ENCODE peak calls at places on chromosomes 1 and 21, in nine cellular contexts. H is ascending aorta, Y is foreskin fibroblast, Z is spleen, M is GM06990, F is heart left ventricle, V is transverse colon, P is colonic mucosa, L is dorsolateral prefrontal cortex. X is an unnamed sample.

GRCh38 chr1:117121589-117122296 is at the start of gene TRIM45:
- DNase-seq in M (peak; percentile 92), F (peak; percentile 98), Y (peak; percentile 96), H (peak; percentile 86), Z (peak; percentile 95), P (peak; percentile 97), L (peak; percentile 97), V (peak; percentile 97), X (peak; percentile 68)

GRCh38 chr21:36909423-36909822 is 57.0 kb downstream of the HLCS start:
- DNase-seq in P (no peak), F (no peak), H (no peak), M (no peak), Z (no peak), Y (no peak), V (no peak), L (no peak), X (no peak)

GRCh38 chr1:54803761-54804470 is 2.8 kb upstream of the TTC22 start:
- DNase-seq in L (no peak), M (no peak), P (peak; percentile 59), V (peak; percentile 59), Y (no peak), F (no peak), Z (peak; percentile 58), H (peak; percentile 22), X (no peak)

GRCh38 chr1:173191011-173191410 is 16.1 kb downstream of the TNFSF4 start:
- DNase-seq in L (no peak), V (no peak), Y (no peak), Z (no peak), H (no peak), P (no peak), M (no peak), F (no peak), X (peak; percentile 49)

GRCh38 chr1:202348509-202349262 is at the start of gene PPP1R12B:
- DNase-seq in Z (peak; percentile 99), P (peak; percentile 97), L (peak; percentile 99), Y (peak; percentile 99), F (peak; percentile 99), V (peak; percentile 97), H (peak; percentile 94), M (peak; percentile 95), X (peak; percentile 88)

GRCh38 chr1:179767996-179768395 is 24.9 kb downstream of the FAM163A start:
- DNase-seq in H (no peak), F (no peak), Y (no peak), P (no peak), M (no peak), V (no peak), L (no peak), Z (no peak), X (no peak)

GRCh38 chr1:222946436-222946835 is 131.6 kb downstream of the DISP1 start:
- DNase-seq in L (no peak), P (no peak), M (no peak), H (no peak), Z (no peak), Y (no peak), F (no peak), V (no peak), X (no peak)

GRCh38 chr1:92951141-92951582 is 10.1 kb downstream of the DIPK1A start:
- DNase-seq in P (peak; percentile 69), H (no peak), Z (no peak), Y (peak; percentile 83), M (peak; percentile 46), V (peak; percentile 48), L (no peak), F (no peak), X (peak; percentile 22)

GRCh38 chr1:26602378-26602959 is 72.9 kb downstream of the RPS6KA1 start:
- DNase-seq in M (no peak), L (no peak), F (no peak), Z (no peak), Y (peak; percentile 42), H (no peak), V (peak; percentile 22), P (peak; percentile 69), X (no peak)

GRCh38 chr1:20291621-20292020 is 946 bp downstream of the VWA5B1 start:
- DNase-seq in Y (no peak), L (no peak), Z (no peak), M (no peak), V (no peak), H (no peak), F (no peak), P (no peak), X (no peak)

GRCh38 chr1:110639724-110640386 is 33.7 kb upstream of the KCNA2 start:
- DNase-seq in L (no peak), P (no peak), F (no peak), V (no peak), Z (no peak), H (no peak), Y (peak; percentile 37), M (no peak), X (no peak)

GRCh38 chr1:29209173-29209572 is 21.6 kb downstream of the MECR start:
- DNase-seq in H (no peak), M (no peak), Y (peak; percentile 54), Z (no peak), F (no peak), P (no peak), V (no peak), L (no peak), X (no peak)

GRCh38 chr1:111603979-111604378 is 15.6 kb upstream of the RAP1A start:
- DNase-seq in V (peak; percentile 55), H (no peak), M (peak; percentile 57), P (no peak), F (peak; percentile 34), Z (peak; percentile 89), Y (no peak), L (no peak), X (no peak)

GRCh38 chr1:24905355-24905978 is 24.6 kb downstream of the RUNX3 start:
- DNase-seq in L (peak; percentile 16), Y (no peak), Z (peak; percentile 69), V (peak; percentile 5), M (no peak), H (no peak), P (no peak), F (no peak), X (no peak)

GRCh38 chr1:241519308-241520079 is at the start of gene FH:
- DNase-seq in F (peak; percentile 97), L (peak; percentile 99), M (peak; percentile 95), V (peak; percentile 96), H (peak; percentile 91), Y (peak; percentile 97), P (peak; percentile 97), Z (peak; percentile 97), X (peak; percentile 89)

GRCh38 chr1:15029036-15029435 is 124.5 kb upstream of the TMEM51 start:
- DNase-seq in P (no peak), M (no peak), F (no peak), L (peak; percentile 61), Z (no peak), Y (no peak), H (no peak), V (no peak), X (no peak)

GRCh38 chr1:184562801-184563200 is 176.0 kb downstream of the C1orf21 start:
- DNase-seq in L (no peak), H (no peak), Z (no peak), P (no peak), Y (no peak), V (no peak), F (no peak), M (no peak), X (no peak)

GRCh38 chr1:184567016-184567415 is 180.2 kb downstream of the C1orf21 start:
- DNase-seq in L (no peak), F (no peak), M (no peak), Z (no peak), H (no peak), V (no peak), Y (no peak), P (no peak), X (no peak)

GRCh38 chr1:184567648-184568047 is 180.8 kb downstream of the C1orf21 start:
- DNase-seq in F (no peak), Z (no peak), P (no peak), L (no peak), Y (peak; percentile 33), V (no peak), M (no peak), H (no peak), X (no peak)

GRCh38 chr1:184559117-184559713 is 172.4 kb downstream of the C1orf21 start:
- DNase-seq in P (no peak), Y (no peak), F (no peak), Z (no peak), V (no peak), H (no peak), L (no peak), M (no peak), X (no peak)

DNA sequence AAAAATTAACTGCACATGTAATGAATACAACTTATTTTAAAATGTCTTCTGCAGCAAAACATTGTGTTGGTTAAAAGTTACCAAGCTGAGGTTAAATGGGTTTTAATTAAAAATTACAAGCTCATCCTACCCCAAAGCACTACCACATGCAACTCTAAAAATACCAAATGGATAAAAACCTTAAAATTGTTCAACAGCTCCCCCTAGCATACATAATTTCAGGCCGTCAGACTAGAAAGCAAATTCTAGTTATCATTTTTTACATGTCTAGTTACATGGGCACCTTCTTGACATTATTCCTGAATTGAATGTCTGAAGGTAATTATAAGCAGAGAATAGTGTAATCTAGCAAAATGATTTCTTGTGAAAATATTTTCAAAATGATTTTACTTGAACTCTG is 176.5 kb downstream of the C1orf21 start:
- DNase-seq in Y (peak; percentile 9), M (no peak), L (no peak), F (no peak), Z (no peak), H (no peak), P (no peak), V (no peak), X (no peak)
- TF ChIP-seq CTCF in Y (peak; percentile 43), M (peak; percentile 45), L (peak; percentile 55), F (peak; percentile 52), Z (peak; percentile 37), H (peak; percentile 62), P (peak; percentile 46), V (peak; percentile 42), X (peak; percentile 59)

DNA sequence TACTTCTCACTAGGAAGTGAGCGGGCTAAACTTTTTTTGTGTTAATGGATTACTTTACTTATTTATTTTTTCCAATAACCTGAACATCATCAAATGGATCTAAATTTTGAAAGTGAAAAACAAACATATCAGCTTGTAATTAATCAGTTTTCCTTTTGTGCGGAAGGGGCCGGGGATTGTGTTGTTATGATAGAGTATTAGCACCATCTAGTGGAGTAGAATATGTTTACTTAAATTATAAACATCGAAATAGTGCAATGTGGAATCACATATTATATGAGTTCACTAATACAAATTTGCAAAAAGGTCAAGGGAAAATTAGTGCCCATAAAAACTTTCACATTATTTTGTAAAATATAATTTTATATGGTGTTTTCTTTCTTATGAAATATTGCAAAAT is 9.1 kb downstream of the CFH start:
- DNase-seq in L (no peak), V (no peak), M (no peak), H (no peak), P (no peak), Y (no peak), Z (no peak), F (no peak), X (no peak)
- H3K4me3 ChIP-seq in L (no peak overlapping the region), V (peak overlapping the region; percentile 1), M (no peak overlapping the region), H (no peak overlapping the region), P (no peak overlapping the region), Y (no peak overlapping the region), Z (no peak overlapping the region), F (no peak overlapping the region), X (no peak overlapping the region)

GRCh38 chr1:101756411-101756810 is 240.3 kb downstream of the OLFM3 start:
- DNase-seq in F (no peak), P (no peak), L (no peak), M (no peak), Z (no peak), H (no peak), V (no peak), Y (no peak), X (no peak)
- TF ChIP-seq CTCF in F (no peak), P (no peak), L (no peak), M (no peak), Z (no peak), H (no peak), V (no peak), Y (no peak), X (no peak)

GRCh38 chr1:8572106-8572505 is 245.3 kb downstream of the RERE start:
- DNase-seq in V (no peak), Z (no peak), F (no peak), H (no peak), M (no peak), L (no peak), P (no peak), Y (no peak), X (no peak)
- H3K4me3 ChIP-seq in V (no peak overlapping the region), Z (no peak overlapping the region), F (no peak overlapping the region), H (no peak overlapping the region), M (no peak overlapping the region), L (no peak overlapping the region), P (no peak overlapping the region), Y (no peak overlapping the region), X (no peak overlapping the region)

X was measured in epithelial cell of proximal tubule.